ENCODE peak calls at places on chromosomes 1 and 21, in eight cellular contexts. Y is suprapubic skin, W is cardiac muscle cell, L is A549, T is gastrocnemius medialis, J is sigmoid colon, N is tibial nerve, F is prostate gland. M is an unnamed sample. For H3K4me1, the result is how much of the 10 kb centered on the place peaks cover.

GRCh38 chr1:109637446-109637845 is 17.8 kb downstream of the AMPD2 start:
- DNase-seq in T (peak), F (no peak), L (no peak), J (peak), Y (no peak), W (no peak), N (no peak), M (no peak)

GRCh38 chr1:79105499-79105898 is 99.0 kb upstream of the ADGRL4 start:
- DNase-seq in L (no peak), Y (no peak), N (no peak), W (peak), T (no peak), J (no peak), F (no peak), M (no peak)

GRCh38 chr1:92949937-92950817 is 11.1 kb downstream of the DIPK1A start:
- DNase-seq in F (no peak), J (no peak), T (no peak), W (peak), L (peak), Y (no peak), N (no peak), M (no peak)

GRCh38 chr1:201261771-201262547 is 21.3 kb upstream of the PKP1 start:
- DNase-seq in L (no peak), Y (no peak), W (no peak), F (no peak), T (no peak), J (peak), N (no peak), M (no peak)

GRCh38 chr21:42403611-42404231 is at the start of gene UBASH3A:
- DNase-seq in L (no peak), Y (peak), N (no peak), F (no peak), T (no peak), J (peak), W (no peak), M (peak)

GRCh38 chr1:15953791-15954201 is 22.1 kb downstream of the ZBTB17 start:
- DNase-seq in L (no peak), J (no peak), F (no peak), T (no peak), Y (no peak), N (no peak), W (no peak), M (no peak)

GRCh38 chr1:215957692-215958091 is 390.6 kb downstream of the KCTD3 start:
- DNase-seq in N (no peak), F (no peak), T (no peak), L (no peak), W (peak), Y (no peak), J (no peak), M (no peak)

GRCh38 chr1:85199667-85200366 is 999 bp downstream of the SYDE2 start:
- DNase-seq in Y (no peak), W (no peak), T (no peak), N (no peak), L (no peak), J (no peak), F (peak), M (peak)

GRCh38 chr1:54812801-54813478 is 11.8 kb upstream of the TTC22 start:
- DNase-seq in Y (peak), T (no peak), N (no peak), L (no peak), J (no peak), W (no peak), F (no peak), M (no peak)

GRCh38 chr21:46061063-46061462 is 36.8 kb upstream of the COL6A2 start:
- DNase-seq in Y (no peak), T (no peak), F (no peak), L (no peak), J (peak), W (no peak), N (no peak), M (no peak)

GRCh38 chr21:15363921-15364320 is 299.1 kb upstream of the NRIP1 start:
- DNase-seq in T (no peak), F (no peak), Y (no peak), J (no peak), N (no peak), W (peak), L (no peak), M (no peak)

GRCh38 chr1:43550598-43551246 is 20.0 kb downstream of the PTPRF start:
- DNase-seq in Y (no peak), W (no peak), F (no peak), N (no peak), T (no peak), J (no peak), L (no peak), M (no peak)

GRCh38 chr1:171329251-171329650 is 15.3 kb downstream of the FMO4 start:
- DNase-seq in Y (no peak), W (no peak), N (no peak), F (no peak), J (no peak), T (no peak), L (no peak), M (no peak)

DNA sequence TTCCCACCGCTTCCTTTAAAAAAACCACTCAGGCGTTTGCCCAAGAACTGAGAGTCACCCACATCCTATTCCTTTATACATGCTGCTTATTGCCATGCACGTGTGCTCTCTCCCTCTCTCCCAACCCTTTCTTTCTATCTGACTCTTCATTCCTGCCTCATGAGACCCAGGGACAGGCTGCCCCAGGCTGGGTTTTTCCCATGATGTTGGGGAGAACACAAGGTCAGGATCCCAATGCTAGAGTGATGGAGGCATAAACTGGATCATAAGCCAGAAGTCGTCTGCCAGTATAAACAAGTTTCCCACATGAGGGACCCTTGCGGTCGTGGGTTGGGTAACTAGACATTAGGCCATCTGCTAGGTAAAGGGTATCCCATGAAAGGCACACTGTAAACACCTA is 64.9 kb downstream of the CD2 start:
- DNase-seq in W (no peak), F (no peak), J (no peak), T (no peak), N (no peak), Y (no peak), L (no peak), M (no peak)
- H3K4me1 ChIP-seq in W (under half), F (under half), J (under half), T (under half), N (under half), Y (under half), L (under half), M (under half)

GRCh38 chr1:164589408-164589807 is 30.4 kb downstream of the PBX1 start:
- DNase-seq in L (no peak), N (no peak), F (no peak), W (no peak), Y (no peak), T (no peak), J (no peak), M (no peak)

GRCh38 chr1:164589961-164590507 is 31.1 kb downstream of the PBX1 start:
- DNase-seq in N (no peak), J (no peak), T (no peak), W (no peak), Y (no peak), F (no peak), L (no peak), M (no peak)

GRCh38 chr1:164588388-164589341 is 29.7 kb downstream of the PBX1 start:
- DNase-seq in N (no peak), Y (no peak), J (peak), W (peak), L (no peak), F (no peak), T (peak), M (no peak)

GRCh38 chr1:164586619-164587018 is 27.6 kb downstream of the PBX1 start:
- DNase-seq in W (no peak), F (no peak), N (no peak), L (no peak), T (no peak), Y (no peak), J (no peak), M (no peak)

GRCh38 chr1:164587617-164588367 is 28.8 kb downstream of the PBX1 start:
- DNase-seq in L (no peak), Y (no peak), W (no peak), J (no peak), T (no peak), F (no peak), N (no peak), M (no peak)
- H3K27ac ChIP-seq in L (peak), Y (no peak), W (peak), J (peak), T (no peak), F (peak), N (no peak), M (no peak)

GRCh38 chr1:36157115-36157903 is 1.3 kb downstream of the MAP7D1 start:
- DNase-seq in W (peak), J (no peak), Y (no peak), L (no peak), N (no peak), F (no peak), T (no peak), M (no peak)

GRCh38 chr1:36160388-36160948 is 4.5 kb downstream of the MAP7D1 start:
- DNase-seq in N (no peak), W (no peak), L (no peak), T (no peak), J (no peak), Y (no peak), F (no peak), M (no peak)

GRCh38 chr1:36159614-36160387 is 3.8 kb downstream of the MAP7D1 start:
- DNase-seq in Y (no peak), W (no peak), F (no peak), J (no peak), L (no peak), T (no peak), N (no peak), M (no peak)

GRCh38 chr1:36156329-36157114 is 562 bp downstream of the MAP7D1 start:
- DNase-seq in W (peak), T (peak), N (peak), Y (peak), J (peak), L (peak), F (peak), M (peak)

DNA sequence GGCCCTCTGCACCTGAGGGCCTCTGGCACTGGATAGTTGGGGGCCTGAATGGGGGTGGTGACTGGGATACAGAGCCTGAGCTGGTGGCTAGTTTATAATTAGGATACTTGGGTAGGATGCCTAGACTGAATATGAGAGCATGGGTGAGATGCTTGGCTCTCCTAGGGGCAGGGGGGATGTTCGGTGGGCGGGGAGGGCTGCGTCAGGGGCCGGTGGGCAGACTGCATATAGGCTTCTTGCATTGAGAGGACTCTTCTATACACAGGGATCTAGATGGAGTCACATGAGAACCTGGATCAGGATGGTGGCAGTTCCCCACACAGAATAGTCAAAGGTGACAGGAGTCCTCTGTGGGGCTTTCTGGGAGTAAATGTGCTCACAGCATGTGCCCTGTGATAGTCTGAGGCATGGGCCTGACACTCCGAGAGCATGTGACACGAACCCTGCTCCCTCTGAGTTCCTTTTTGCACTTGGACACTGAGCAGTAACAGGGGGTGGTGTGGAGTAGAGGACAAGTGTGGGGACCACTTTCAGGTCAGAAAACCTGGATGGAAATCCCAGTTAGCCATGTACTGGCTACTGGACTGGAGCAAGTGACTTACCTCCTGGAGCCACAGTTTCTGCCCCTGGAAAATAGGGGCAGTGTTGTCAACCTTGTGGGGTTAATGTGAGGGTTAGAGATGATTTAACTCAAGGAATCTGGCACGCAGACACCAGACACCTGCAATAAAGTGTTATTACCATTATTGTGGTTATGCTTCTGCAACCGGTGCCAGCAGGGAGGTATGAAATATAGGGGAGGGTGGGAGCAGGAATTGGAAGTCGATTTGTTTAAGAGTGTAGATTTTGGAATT is 2.2 kb downstream of the MAP7D1 start:
- DNase-seq in N (no peak), F (no peak), Y (no peak), J (no peak), W (no peak), T (no peak), L (no peak), M (no peak)
- H3K4me1 ChIP-seq in N (half or more), F (half or more), Y (half or more), J (half or more), W (under half), T (half or more), L (half or more), M (half or more)

GRCh38 chr1:219507432-219507831 is 105.5 kb downstream of the ZC3H11B start:
- DNase-seq in T (no peak), W (peak), Y (no peak), F (no peak), N (no peak), J (no peak), L (no peak), M (no peak)

GRCh38 chr1:219506337-219506944 is 106.5 kb downstream of the ZC3H11B start:
- DNase-seq in J (no peak), W (no peak), Y (no peak), F (no peak), T (no peak), N (no peak), L (no peak), M (no peak)

GRCh38 chr1:219500327-219500897 is 112.5 kb downstream of the ZC3H11B start:
- DNase-seq in W (no peak), N (no peak), F (no peak), Y (no peak), J (no peak), L (no peak), T (no peak), M (no peak)

GRCh38 chr1:219505886-219506285 is 107.0 kb downstream of the ZC3H11B start:
- DNase-seq in Y (no peak), L (no peak), T (no peak), W (no peak), J (no peak), F (no peak), N (no peak), M (no peak)

DNA sequence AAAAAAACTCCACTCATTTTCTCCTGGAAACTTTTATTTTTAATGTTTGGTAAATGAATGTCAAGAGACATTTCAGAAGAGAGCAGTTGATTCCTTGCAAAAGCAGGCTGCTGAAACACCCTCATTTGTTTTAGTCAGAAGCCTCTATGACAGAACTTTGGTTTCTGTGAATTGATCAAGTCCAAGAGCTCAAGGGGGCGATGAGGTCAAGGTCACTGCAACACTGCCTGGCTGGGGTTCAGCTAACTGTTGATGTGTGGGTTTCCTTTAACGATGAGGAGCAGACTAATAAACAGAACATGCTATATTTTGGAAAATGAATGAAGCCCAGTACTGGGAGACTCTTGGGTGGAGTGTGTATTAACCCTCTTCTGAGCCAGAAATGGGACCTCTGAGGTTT is 109.4 kb downstream of the ZC3H11B start:
- DNase-seq in W (no peak), N (no peak), J (no peak), Y (no peak), F (no peak), T (no peak), L (no peak), M (no peak)
- H3K27ac ChIP-seq in W (no peak), N (no peak), J (no peak), Y (no peak), F (no peak), T (no peak), L (no peak), M (no peak)

DNA sequence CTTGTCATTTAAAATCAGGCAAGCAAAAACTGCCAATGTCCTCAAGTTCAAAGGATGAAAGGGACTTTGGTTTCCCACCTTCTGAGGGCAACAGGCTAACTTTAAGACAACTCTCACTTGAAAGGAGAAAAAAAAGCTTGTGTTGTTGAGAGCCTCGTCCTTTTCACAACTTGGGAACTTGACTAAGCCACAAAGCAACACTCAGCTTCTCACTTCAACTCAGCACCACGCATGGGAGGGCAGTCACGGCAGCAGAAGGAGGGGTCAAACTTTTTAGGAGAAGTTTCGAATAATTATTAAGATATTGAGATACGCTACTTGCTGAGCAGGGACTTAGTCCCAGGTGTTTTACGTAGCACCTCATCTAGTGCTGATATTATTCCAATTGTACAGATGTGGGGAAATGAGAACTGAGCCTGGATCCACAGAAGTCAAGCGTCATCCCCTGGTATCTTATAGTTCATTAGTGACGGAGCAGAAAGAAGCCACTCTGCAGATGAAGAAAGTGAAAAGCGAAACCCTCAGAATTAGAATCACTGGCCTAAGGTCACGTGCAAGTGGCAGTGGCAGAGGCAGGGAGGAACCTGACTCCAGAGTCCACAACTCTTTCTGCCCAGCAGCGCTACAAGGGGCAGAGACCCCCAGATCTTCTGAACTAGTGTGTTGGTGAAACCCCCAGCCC is 83.6 kb downstream of the JAK1 start:
- DNase-seq in W (no peak), N (no peak), F (no peak), Y (no peak), J (no peak), L (no peak), T (no peak), M (no peak)
- H3K4me1 ChIP-seq in W (under half), N (under half), F (under half), Y (under half), J (under half), L (under half), T (under half), M (under half)

GRCh38 chr1:115164940-115165718 is 75.8 kb upstream of the TSPAN2 start:
- DNase-seq in F (no peak), L (no peak), W (no peak), J (no peak), N (no peak), Y (no peak), T (no peak), M (no peak)

GRCh38 chr1:115165776-115166175 is 76.5 kb upstream of the TSPAN2 start:
- DNase-seq in W (no peak), T (no peak), F (no peak), N (no peak), J (no peak), L (no peak), Y (no peak), M (no peak)

GRCh38 chr1:115166531-115167091 is 77.3 kb upstream of the TSPAN2 start:
- DNase-seq in T (no peak), J (no peak), L (no peak), Y (no peak), N (no peak), W (peak), F (no peak), M (no peak)

GRCh38 chr1:115170396-115170795 is 81.1 kb upstream of the TSPAN2 start:
- DNase-seq in N (no peak), Y (no peak), T (no peak), W (peak), L (no peak), F (no peak), J (no peak), M (no peak)

GRCh38 chr1:115168026-115168425 is 78.7 kb upstream of the TSPAN2 start:
- DNase-seq in Y (no peak), T (no peak), W (no peak), L (no peak), F (no peak), J (no peak), N (no peak), M (no peak)
- H3K27ac ChIP-seq in Y (peak), T (peak), W (no peak), L (peak), F (no peak), J (no peak), N (no peak), M (no peak)

GRCh38 chr1:10735603-10736305 is 60.7 kb downstream of the CASZ1 start:
- DNase-seq in F (no peak), L (no peak), N (no peak), T (peak), W (no peak), Y (no peak), J (no peak), M (no peak)
- H3K4me1 ChIP-seq in F (under half), L (under half), N (under half), T (half or more), W (under half), Y (under half), J (under half), M (under half)